ENCODE peak calls at places on chromosome 4, in four cellular contexts. J, T, G and Z are unnamed samples.

GRCh38 chr4:77843628-77844027 is 19.0 kb upstream of the MRPL1 start:
- DNase-seq in J (no peak), T (no peak), G (no peak), Z (no peak)

GRCh38 chr4:132642196-132642817 is 506.8 kb upstream of the PCDH10 start:
- DNase-seq in J (peak; percentile 23), T (peak; percentile 65), G (peak; percentile 42), Z (peak; percentile 27)

GRCh38 chr4:185721190-185721948 is 90.6 kb downstream of the SORBS2 start:
- DNase-seq in J (no peak), T (no peak), G (no peak), Z (no peak)

GRCh38 chr4:89113415-89113814 is 2.1 kb downstream of the TIGD2 start:
- DNase-seq in J (no peak), T (no peak), G (no peak), Z (no peak)

GRCh38 chr4:1210241-1210841 is 38.0 kb upstream of the SPON2 start:
- DNase-seq in J (no peak), T (no peak), G (no peak), Z (no peak)

GRCh38 chr4:70709551-70710080 is 12.1 kb upstream of the RUFY3 start:
- DNase-seq in J (no peak), T (no peak), G (no peak), Z (no peak)

GRCh38 chr4:175377203-175377602 is 434.9 kb downstream of the GPM6A start:
- DNase-seq in J (no peak), T (no peak), G (no peak), Z (no peak)

GRCh38 chr4:16745009-16745408 is 153.4 kb downstream of the LDB2 start:
- DNase-seq in J (no peak), T (no peak), G (peak; percentile 2), Z (no peak)

GRCh38 chr4:128600996-128601857 is 208.3 kb upstream of the JADE1 start:
- DNase-seq in J (peak; percentile 61), T (no peak), G (no peak), Z (no peak)

GRCh38 chr4:25953740-25954139 is 39.7 kb downstream of the SMIM20 start:
- DNase-seq in J (no peak), T (no peak), G (no peak), Z (no peak)

GRCh38 chr4:1065732-1066131 is 47.6 kb downstream of the RNF212 start:
- DNase-seq in J (no peak), T (no peak), G (no peak), Z (no peak)

GRCh38 chr4:88391703-88392102 is 13.1 kb downstream of the HERC6 start:
- DNase-seq in J (no peak), T (no peak), G (no peak), Z (no peak)

GRCh38 chr4:26687728-26688127 is 103.8 kb downstream of the TBC1D19 start:
- DNase-seq in J (no peak), T (no peak), G (no peak), Z (no peak)

GRCh38 chr4:39745920-39746319 is 48.0 kb downstream of the UBE2K start:
- DNase-seq in J (no peak), T (no peak), G (no peak), Z (no peak)

GRCh38 chr4:138869631-138870030 is 145.9 kb upstream of the NOCT start:
- DNase-seq in J (no peak), T (no peak), G (no peak), Z (no peak)

GRCh38 chr4:1300466-1301455 is 11.1 kb downstream of the MAEA start:
- DNase-seq in J (no peak), T (no peak), G (no peak), Z (no peak)

GRCh38 chr4:165207431-165208321 is at the start of gene KLHL2:
- DNase-seq in J (peak; percentile 72), T (peak; percentile 82), G (peak; percentile 79), Z (peak; percentile 95)

GRCh38 chr4:161457906-161458305 is 705.9 kb downstream of the FSTL5 start:
- DNase-seq in J (no peak), T (no peak), G (no peak), Z (no peak)

GRCh38 chr4:154018659-154019058 is 229.8 kb upstream of the SFRP2 start:
- DNase-seq in J (peak; percentile 27), T (no peak), G (peak; percentile 22), Z (no peak)

GRCh38 chr4:182015893-182016292 is 227.3 kb upstream of the TENM3 start:
- DNase-seq in J (no peak), T (no peak), G (no peak), Z (peak; percentile 16)

GRCh38 chr4:123350191-123350544 is 46.4 kb upstream of the SPRY1 start:
- DNase-seq in J (peak; percentile 19), T (no peak), G (no peak), Z (no peak)

GRCh38 chr4:187908079-187908501 is 87.5 kb upstream of the ZFP42 start:
- DNase-seq in J (no peak), T (no peak), G (no peak), Z (no peak)

GRCh38 chr4:123378794-123379193 is 17.8 kb upstream of the SPRY1 start:
- DNase-seq in J (no peak), T (no peak), G (no peak), Z (no peak)

GRCh38 chr4:16752150-16752549 is 146.3 kb downstream of the LDB2 start:
- DNase-seq in J (no peak), T (no peak), G (no peak), Z (no peak)

GRCh38 chr4:40564004-40564403 is 65.7 kb downstream of the RBM47 start:
- DNase-seq in J (no peak), T (no peak), G (no peak), Z (no peak)

GRCh38 chr4:158769175-158769831 is 477 bp downstream of the FNIP2 start:
- DNase-seq in J (peak; percentile 18), T (peak; percentile 34), G (peak; percentile 51), Z (peak; percentile 47)

GRCh38 chr4:182454440-182455013 is 211.3 kb downstream of the TENM3 start:
- DNase-seq in J (no peak), T (no peak), G (no peak), Z (no peak)

GRCh38 chr4:120919358-120919757 is 3.2 kb downstream of the PRDM5 start:
- DNase-seq in J (no peak), T (peak; percentile 49), G (no peak), Z (no peak)

GRCh38 chr4:77193511-77194236 is 36.7 kb downstream of the CCNG2 start:
- DNase-seq in J (no peak), T (peak; percentile 78), G (peak; percentile 18), Z (peak; percentile 84)

GRCh38 chr4:72846280-72847111 is 223.0 kb downstream of the COX18 start:
- DNase-seq in J (peak; percentile 71), T (peak; percentile 92), G (peak; percentile 31), Z (no peak)

GRCh38 chr4:91258326-91258725 is 1045.4 kb upstream of the GRID2 start:
- DNase-seq in J (no peak), T (no peak), G (no peak), Z (no peak)

GRCh38 chr4:168886361-168886760 is 123.7 kb downstream of the CBR4 start:
- DNase-seq in J (no peak), T (no peak), G (no peak), Z (no peak)

GRCh38 chr4:42555828-42556227 is 101.1 kb downstream of the ATP8A1 start:
- DNase-seq in J (no peak), T (no peak), G (no peak), Z (no peak)

GRCh38 chr4:149521611-149522010 is 294.0 kb downstream of the IQCM start:
- DNase-seq in J (no peak), T (no peak), G (no peak), Z (no peak)

GRCh38 chr4:81565137-81565870 is 93.6 kb upstream of the RASGEF1B start:
- DNase-seq in J (peak; percentile 48), T (no peak), G (peak; percentile 41), Z (no peak)

DNA sequence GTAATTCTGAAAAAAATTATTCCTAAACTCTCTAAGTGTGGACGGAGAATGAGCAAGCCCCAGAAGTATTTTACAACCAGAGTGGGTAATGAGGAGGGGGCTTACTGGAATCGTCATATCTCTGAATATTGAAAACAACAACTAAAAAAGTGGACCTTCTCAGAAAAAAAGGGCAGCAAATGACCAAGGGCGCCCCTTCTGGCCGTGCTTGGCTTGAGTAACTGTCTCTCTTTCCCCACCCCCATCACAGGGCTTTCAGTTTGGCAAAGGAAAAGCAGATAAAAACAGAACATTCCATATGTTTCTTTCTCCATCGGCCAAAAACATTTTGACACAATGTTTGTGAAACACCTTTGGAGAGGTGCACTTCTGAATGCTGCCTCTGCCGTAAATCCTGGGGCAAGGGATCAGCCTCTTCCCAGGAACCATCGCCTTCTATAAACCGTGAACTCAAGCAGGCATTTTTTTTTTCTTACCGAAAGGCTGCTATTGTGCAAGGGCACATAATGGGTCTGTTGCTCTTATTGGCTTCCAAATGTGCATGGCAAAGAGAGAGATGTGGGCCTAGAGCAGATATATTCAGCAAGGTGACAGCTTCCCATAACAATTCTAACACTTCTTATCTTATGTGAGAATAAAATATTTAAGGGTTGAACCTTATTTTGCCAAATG is 115.4 kb downstream of the PARM1 start:
- DNase-seq in J (no peak), T (no peak), G (no peak), Z (no peak)
- TF ChIP-seq CTCF in J (no peak), T (no peak), G (peak; percentile 21), Z (no peak)

GRCh38 chr4:171715973-171716372 is 97.2 kb upstream of the GALNTL6 start:
- DNase-seq in J (no peak), T (no peak), G (no peak), Z (no peak)

GRCh38 chr4:171718069-171718468 is 95.1 kb upstream of the GALNTL6 start:
- DNase-seq in J (no peak), T (no peak), G (no peak), Z (no peak)

GRCh38 chr4:171717231-171717720 is 95.9 kb upstream of the GALNTL6 start:
- DNase-seq in J (no peak), T (no peak), G (no peak), Z (no peak)

GRCh38 chr4:171721937-171722336 is 91.3 kb upstream of the GALNTL6 start:
- DNase-seq in J (no peak), T (no peak), G (no peak), Z (no peak)

GRCh38 chr4:171719691-171720090 is 93.5 kb upstream of the GALNTL6 start:
- DNase-seq in J (no peak), T (no peak), G (no peak), Z (no peak)
- TF ChIP-seq CTCF in J (no peak), T (no peak), G (no peak), Z (no peak)

DNA sequence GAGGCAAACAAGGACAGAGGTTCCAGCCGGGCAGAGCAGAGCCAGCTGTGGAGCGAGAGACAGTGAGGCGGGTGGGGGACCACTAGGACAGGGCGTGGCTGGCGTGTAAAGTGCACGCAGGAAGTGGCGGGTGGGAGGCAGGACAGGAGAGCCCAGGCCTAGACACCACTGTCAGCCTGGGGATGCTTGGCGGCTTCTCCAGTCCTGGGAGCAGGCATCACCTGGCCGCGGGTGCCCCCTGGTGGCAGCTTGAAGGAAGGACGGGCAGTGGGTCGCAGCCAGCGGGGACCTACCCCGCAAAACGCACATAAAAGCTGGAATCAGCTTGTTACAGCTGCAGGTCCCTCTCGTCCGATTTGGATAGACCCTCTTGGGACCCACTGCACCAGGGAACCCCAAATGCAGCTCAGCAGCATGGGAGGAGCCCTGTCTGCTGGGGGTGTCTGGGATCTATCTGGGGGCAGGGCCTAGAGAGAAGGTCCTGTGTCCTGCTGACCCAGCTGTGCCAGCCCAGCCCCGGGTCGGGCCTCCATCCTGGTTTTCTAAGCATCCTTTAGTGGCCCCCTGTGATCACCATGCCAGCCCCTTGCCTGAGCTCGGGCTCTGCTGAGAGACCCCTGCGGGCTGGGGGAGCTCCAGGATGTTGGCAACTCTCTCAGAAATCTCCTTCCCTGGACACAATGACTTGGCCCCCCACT is 57.7 kb downstream of the WFS1 start:
- DNase-seq in J (peak; percentile 84), T (peak; percentile 68), G (peak; percentile 92), Z (peak; percentile 91)
- TF ChIP-seq CTCF in J (peak; percentile 64), T (peak; percentile 84), G (peak; percentile 95), Z (peak; percentile 93)

GRCh38 chr4:150722908-150723362 is 141.0 kb downstream of the MAB21L2 start:
- DNase-seq in J (peak; percentile 28), T (no peak), G (no peak), Z (no peak)
- TF ChIP-seq CTCF in J (no peak), T (no peak), G (no peak), Z (no peak)

GRCh38 chr4:10016169-10016568 is 5.1 kb downstream of the SLC2A9 start:
- DNase-seq in J (no peak), T (no peak), G (no peak), Z (no peak)
- TF ChIP-seq CTCF in J (no peak), T (no peak), G (no peak), Z (no peak)